ENCODE peak calls at places on chromosomes 1 and 21, in five cellular contexts. P, V, X, F and U are unnamed samples.

GRCh38 chr1:22830131-22830566 is 119.5 kb downstream of the EPHB2 start:
- DNase-seq in P (no peak), V (no peak), X (no peak), F (no peak), U (no peak)

GRCh38 chr1:11227106-11228077 is 35.0 kb downstream of the MTOR start:
- DNase-seq in P (no peak), V (no peak), X (no peak), F (no peak), U (no peak)

GRCh38 chr1:38760562-38760961 is 99.0 kb downstream of the RRAGC start:
- DNase-seq in P (no peak), V (no peak), X (no peak), F (no peak), U (no peak)

GRCh38 chr1:186498695-186499389 is 37.9 kb upstream of the PDC start:
- DNase-seq in P (no peak), V (no peak), X (no peak), F (peak), U (no peak)

GRCh38 chr1:70779571-70779970 is 268.0 kb downstream of the PTGER3 start:
- DNase-seq in P (no peak), V (no peak), X (no peak), F (no peak), U (peak)

GRCh38 chr21:37848721-37849490 is 67.4 kb downstream of the KCNJ6 start:
- DNase-seq in P (no peak), V (no peak), X (no peak), F (no peak), U (no peak)

GRCh38 chr21:45429221-45430164 is 24.5 kb downstream of the COL18A1 start:
- DNase-seq in P (no peak), V (no peak), X (no peak), F (no peak), U (no peak)

GRCh38 chr1:210826686-210827085 is 307.3 kb downstream of the KCNH1 start:
- DNase-seq in P (no peak), V (no peak), X (no peak), F (no peak), U (no peak)

GRCh38 chr1:57131257-57131656 is 165.4 kb upstream of the C8B start:
- DNase-seq in P (no peak), V (no peak), X (no peak), F (no peak), U (no peak)

GRCh38 chr1:89604414-89604735 is 28.5 kb upstream of the LRRC8C start:
- DNase-seq in P (no peak), V (no peak), X (no peak), F (no peak), U (no peak)

GRCh38 chr1:89603651-89604413 is 29.1 kb upstream of the LRRC8C start:
- DNase-seq in P (no peak), V (no peak), X (no peak), F (no peak), U (no peak)

GRCh38 chr1:89606227-89606945 is 26.5 kb upstream of the LRRC8C start:
- DNase-seq in P (no peak), V (no peak), X (no peak), F (no peak), U (no peak)

GRCh38 chr1:89607156-89607555 is 25.8 kb upstream of the LRRC8C start:
- DNase-seq in P (no peak), V (no peak), X (no peak), F (no peak), U (no peak)

GRCh38 chr1:89605692-89606091 is 27.2 kb upstream of the LRRC8C start:
- DNase-seq in P (no peak), V (no peak), X (peak), F (peak), U (no peak)
- TF ChIP-seq MAX in P (no peak), V (no peak), X (peak), F (no peak), U (no peak)

GRCh38 chr1:30762152-30762930 is 4.8 kb upstream of the LAPTM5 start:
- DNase-seq in P (no peak), V (no peak), X (no peak), F (no peak), U (no peak)

GRCh38 chr1:30760596-30761311 is 3.2 kb upstream of the LAPTM5 start:
- DNase-seq in P (no peak), V (no peak), X (no peak), F (no peak), U (no peak)

GRCh38 chr1:30762931-30763653 is 5.5 kb upstream of the LAPTM5 start:
- DNase-seq in P (no peak), V (no peak), X (no peak), F (no peak), U (no peak)

GRCh38 chr1:30759718-30760281 is 2.2 kb upstream of the LAPTM5 start:
- DNase-seq in P (no peak), V (no peak), X (no peak), F (no peak), U (no peak)

GRCh38 chr1:30761312-30762151 is 4.0 kb upstream of the LAPTM5 start:
- DNase-seq in P (no peak), V (no peak), X (no peak), F (no peak), U (peak)
- TF ChIP-seq CTCF in P (no peak), V (no peak), X (no peak), F (no peak), U (no peak)

GRCh38 chr1:214108097-214108446 is 120.3 kb downstream of the PROX1 start:
- DNase-seq in P (no peak), V (no peak), X (no peak), F (no peak), U (no peak)
- TF ChIP-seq MAX in P (no peak), V (no peak), X (no peak), F (no peak), U (no peak)

DNA sequence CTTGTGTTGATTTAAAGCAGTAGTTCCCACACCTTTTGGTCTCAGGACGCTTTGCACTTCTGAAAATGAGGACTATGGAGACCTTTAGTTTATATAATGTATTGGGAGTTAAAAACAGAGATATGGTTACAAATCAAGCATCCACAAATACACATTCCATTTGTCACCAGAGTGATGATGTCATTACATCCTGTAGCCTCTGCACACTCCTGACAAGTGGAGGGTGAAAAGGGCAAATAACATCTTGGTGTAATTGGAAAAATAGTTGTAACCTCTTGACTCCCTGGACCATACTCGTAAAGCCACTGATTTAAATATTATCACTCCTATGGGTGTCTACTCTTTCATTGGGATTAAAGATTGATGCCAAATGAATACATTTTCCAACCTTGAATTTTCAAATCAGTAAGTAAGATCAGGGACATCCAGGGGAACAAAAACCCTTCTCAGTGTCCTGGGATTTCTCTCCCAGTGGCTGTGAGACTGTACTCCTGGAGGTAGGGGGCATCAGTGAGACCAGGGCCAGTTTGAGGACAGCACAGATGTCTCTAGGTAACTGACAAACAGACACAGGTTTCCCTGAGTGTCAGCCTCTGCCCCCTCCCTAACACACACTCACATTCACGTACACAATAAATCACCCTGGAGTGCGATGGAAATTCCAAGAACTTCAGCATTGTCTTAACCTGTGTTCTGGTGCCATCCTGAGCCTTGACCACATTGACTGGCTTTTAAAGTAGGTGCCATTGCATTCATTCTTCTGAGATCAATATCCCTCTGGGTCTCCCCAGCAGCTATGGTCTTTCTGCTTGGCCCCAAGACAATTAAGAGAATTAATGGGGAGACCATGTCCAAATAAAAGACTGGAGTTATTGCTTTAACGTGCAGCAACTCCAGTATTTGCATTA is 63.0 kb downstream of the NR5A2 start:
- DNase-seq in P (peak), V (peak), X (no peak), F (peak), U (peak)
- TF ChIP-seq CTCF in P (peak), V (peak), X (peak), F (no peak), U (peak)